ENCODE peak calls at places on chromosomes 6 and 20, in four cellular contexts. N is PC-3, Q is mesenchymal stem cell, X is H9. V is an unnamed sample.
A peak's percentile ranks its signal among the peaks of the same experiment; 100 is the strongest.

GRCh38 chr6:20771427-20771826 is 237.2 kb downstream of the CDKAL1 start:
- DNase-seq in N (no peak), Q (no peak), X (peak; percentile 50), V (no peak)

GRCh38 chr6:14784596-14785360 is 461.1 kb upstream of the JARID2 start:
- DNase-seq in Q (peak; percentile 55), N (no peak), X (peak; percentile 87), V (no peak)

GRCh38 chr20:44702776-44703175 is 12.4 kb upstream of the CCN5 start:
- DNase-seq in X (no peak), Q (peak; percentile 95), N (no peak), V (peak; percentile 89)

GRCh38 chr6:85670573-85670972 is 27.9 kb upstream of the SYNCRIP start:
- DNase-seq in X (no peak), Q (peak; percentile 48), N (peak; percentile 38), V (peak; percentile 36)

GRCh38 chr6:34035161-34035560 is 110.7 kb downstream of the GRM4 start:
- DNase-seq in Q (no peak), X (no peak), N (no peak), V (no peak)

GRCh38 chr6:115838763-115839401 is 221.8 kb downstream of the FRK start:
- DNase-seq in Q (peak; percentile 39), N (peak; percentile 66), X (peak; percentile 62), V (peak; percentile 59)

GRCh38 chr6:75727206-75727605 is 21.8 kb upstream of the MYO6 start:
- DNase-seq in Q (no peak), N (no peak), X (no peak), V (no peak)

GRCh38 chr20:45111799-45112471 is 3.0 kb downstream of the WFDC5 start:
- DNase-seq in N (peak; percentile 45), X (peak; percentile 58), Q (peak; percentile 21), V (peak; percentile 29)

GRCh38 chr20:51020657-51021056 is 2.2 kb downstream of the KCNG1 start:
- DNase-seq in X (peak; percentile 58), Q (no peak), N (no peak), V (no peak)

GRCh38 chr6:15974817-15975216 is 154.1 kb upstream of the MYLIP start:
- DNase-seq in Q (no peak), X (no peak), N (no peak), V (no peak)

GRCh38 chr6:15980801-15981200 is 148.1 kb upstream of the MYLIP start:
- DNase-seq in N (no peak), Q (no peak), X (no peak), V (no peak)

GRCh38 chr6:15978426-15978825 is 150.5 kb upstream of the MYLIP start:
- DNase-seq in Q (no peak), N (no peak), X (no peak), V (no peak)

GRCh38 chr6:15981956-15982355 is 146.9 kb upstream of the MYLIP start:
- DNase-seq in N (no peak), X (no peak), Q (no peak), V (no peak)

GRCh38 chr6:15977050-15977449 is 151.8 kb upstream of the MYLIP start:
- DNase-seq in X (no peak), Q (no peak), N (no peak), V (no peak)
- H3K4me2 ChIP-seq in X (no peak overlapping the region), Q (no peak overlapping the region), N (no peak overlapping the region), V (no peak overlapping the region)

DNA sequence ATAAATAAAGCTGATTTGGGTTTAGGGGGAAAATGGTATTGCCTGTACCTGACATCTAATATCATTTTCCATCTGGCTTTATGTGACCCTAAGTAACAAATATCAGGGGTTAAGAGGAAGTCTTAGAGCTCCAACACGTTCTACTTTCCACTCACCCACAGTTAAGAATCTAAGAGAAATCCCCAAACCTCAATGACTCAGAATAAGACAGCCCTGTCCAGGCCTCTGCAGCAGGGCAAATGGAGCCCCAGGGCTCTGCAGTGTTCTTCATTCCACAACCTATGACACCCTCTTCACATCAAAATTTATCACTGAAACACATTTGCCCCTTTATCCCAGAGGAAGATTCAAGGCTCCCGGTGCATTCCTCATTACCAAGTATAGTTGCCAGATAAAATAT is 20.3 kb upstream of the TENT5A start:
- DNase-seq in N (peak; percentile 70), X (no peak), Q (peak; percentile 76), V (peak; percentile 87)
- H2AFZ ChIP-seq in N (no peak overlapping the region), X (no peak overlapping the region), Q (no peak overlapping the region), V (no peak overlapping the region)

GRCh38 chr20:48360338-48360698 is 467.5 kb downstream of the PREX1 start:
- DNase-seq in Q (no peak), X (no peak), N (no peak), V (no peak)

GRCh38 chr20:48354320-48355263 is 473.2 kb downstream of the PREX1 start:
- DNase-seq in N (no peak), Q (no peak), X (no peak), V (no peak)

GRCh38 chr20:48357714-48358113 is 470.1 kb downstream of the PREX1 start:
- DNase-seq in X (no peak), N (no peak), Q (no peak), V (no peak)

GRCh38 chr20:48359692-48360337 is 468.0 kb downstream of the PREX1 start:
- DNase-seq in X (no peak), Q (no peak), N (no peak), V (no peak)

DNA sequence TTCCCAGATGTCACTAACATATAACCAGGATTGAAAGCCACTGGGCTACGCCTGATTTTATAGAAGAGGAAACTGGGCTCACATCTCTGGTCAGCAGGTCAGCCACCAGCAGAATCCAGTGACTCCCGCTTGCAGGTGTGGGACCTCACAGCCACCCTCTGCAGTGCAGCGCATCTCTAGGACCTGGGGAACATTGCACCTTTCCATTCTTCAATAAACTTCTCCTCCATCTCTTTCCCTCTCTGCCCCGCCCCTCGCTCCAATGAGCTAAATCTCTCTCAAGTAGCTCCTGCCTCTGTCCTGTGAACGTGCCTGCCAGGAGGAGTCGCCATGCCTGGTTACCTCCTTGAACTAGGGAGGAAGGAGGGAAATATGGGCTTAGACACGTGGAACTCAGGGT is 469.6 kb downstream of the PREX1 start:
- DNase-seq in X (no peak), Q (no peak), N (no peak), V (no peak)
- H3K4me2 ChIP-seq in X (no peak overlapping the region), Q (no peak overlapping the region), N (no peak overlapping the region), V (no peak overlapping the region)

DNA sequence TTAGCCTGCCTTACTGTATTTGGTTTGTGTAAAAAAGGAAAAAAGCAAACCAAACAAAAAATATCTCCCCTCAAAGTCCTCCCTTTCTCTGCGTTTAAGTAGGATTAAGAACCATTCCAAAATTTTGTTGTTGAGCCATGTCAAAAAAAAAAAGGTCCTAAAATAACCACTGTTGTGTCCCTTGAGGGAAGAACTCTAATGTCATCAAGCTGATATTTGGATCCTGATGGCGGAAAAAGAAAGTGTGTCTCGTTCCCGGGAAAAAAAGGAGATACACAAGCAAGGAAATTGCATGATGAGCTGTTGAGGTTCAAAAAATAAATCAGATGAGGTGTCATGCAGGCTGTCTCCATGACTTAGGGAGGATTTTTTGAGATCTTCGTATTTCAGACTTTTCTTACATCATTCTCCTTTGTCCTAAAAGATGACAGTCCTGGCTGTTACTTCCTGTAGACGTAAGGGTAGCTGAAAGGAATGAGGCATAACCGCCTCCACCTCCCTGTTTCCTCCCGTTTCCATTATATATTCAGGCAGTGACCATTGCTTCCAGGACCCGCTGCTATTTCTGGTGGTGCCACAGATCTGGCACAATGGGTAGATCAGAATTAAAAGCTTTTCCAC is 117.4 kb upstream of the TNFAIP3 start:
- DNase-seq in N (no peak), X (no peak), Q (no peak), V (peak; percentile 65)
- H2AFZ ChIP-seq in N (no peak overlapping the region), X (no peak overlapping the region), Q (no peak overlapping the region), V (peak overlapping the region; percentile 92)

DNA sequence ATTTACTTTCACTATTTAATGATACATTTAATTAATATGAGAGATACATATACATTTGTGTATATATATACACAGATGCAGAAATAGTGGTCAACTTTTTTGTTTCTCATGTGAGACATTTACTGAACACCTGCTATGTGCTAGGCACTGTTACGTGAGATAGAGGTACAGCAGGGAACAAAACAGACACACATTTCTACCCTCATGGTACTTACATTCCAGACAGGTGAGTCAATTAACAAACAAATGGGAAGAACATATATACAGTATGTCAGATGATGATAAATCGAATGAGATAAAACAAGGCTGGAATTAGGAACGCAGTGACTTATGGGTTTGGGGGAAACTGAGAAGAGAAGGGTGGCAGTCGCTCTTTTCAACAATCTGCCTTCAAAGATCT is 5.1 kb downstream of the TFB1M start:
- DNase-seq in N (peak; percentile 32), Q (peak; percentile 18), X (no peak), V (no peak)
- H3K4me2 ChIP-seq in N (no peak overlapping the region), Q (no peak overlapping the region), X (no peak overlapping the region), V (no peak overlapping the region)

GRCh38 chr6:138420356-138420755 is 16.3 kb downstream of the HEBP2 start:
- DNase-seq in Q (no peak), N (no peak), X (no peak), V (no peak)

GRCh38 chr6:138417493-138418117 is 13.6 kb downstream of the HEBP2 start:
- DNase-seq in Q (no peak), N (no peak), X (no peak), V (no peak)

GRCh38 chr6:138416201-138416600 is 12.2 kb downstream of the HEBP2 start:
- DNase-seq in N (no peak), X (no peak), Q (no peak), V (no peak)

GRCh38 chr6:138419766-138420165 is 15.7 kb downstream of the HEBP2 start:
- DNase-seq in N (no peak), X (no peak), Q (no peak), V (no peak)

GRCh38 chr6:138418118-138418742 is 14.2 kb downstream of the HEBP2 start:
- DNase-seq in Q (no peak), X (no peak), N (no peak), V (no peak)
- H2AFZ ChIP-seq in Q (no peak overlapping the region), X (no peak overlapping the region), N (no peak overlapping the region), V (no peak overlapping the region)

DNA sequence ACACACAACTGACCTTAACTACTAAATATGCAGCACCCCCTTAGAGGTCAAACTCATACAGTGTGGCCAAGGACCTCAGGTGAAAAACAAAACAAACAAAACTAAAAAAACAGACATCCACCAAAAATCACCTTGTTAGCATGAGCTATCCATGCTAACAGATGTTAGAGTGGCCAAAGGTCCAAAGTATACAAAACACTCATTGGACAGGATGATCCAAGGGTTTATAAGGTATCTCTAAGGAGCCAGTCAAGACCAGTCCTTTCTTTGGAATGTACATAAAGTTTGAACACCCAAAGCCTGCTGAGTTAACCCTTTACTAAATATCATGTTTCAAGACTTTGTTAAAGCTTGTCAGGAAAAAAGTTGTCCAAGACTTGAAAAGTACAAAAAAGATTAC is 35.8 kb downstream of the THEMIS start:
- DNase-seq in X (no peak), N (no peak), Q (no peak), V (no peak)
- H3K4me2 ChIP-seq in X (no peak overlapping the region), N (no peak overlapping the region), Q (no peak overlapping the region), V (no peak overlapping the region)

DNA sequence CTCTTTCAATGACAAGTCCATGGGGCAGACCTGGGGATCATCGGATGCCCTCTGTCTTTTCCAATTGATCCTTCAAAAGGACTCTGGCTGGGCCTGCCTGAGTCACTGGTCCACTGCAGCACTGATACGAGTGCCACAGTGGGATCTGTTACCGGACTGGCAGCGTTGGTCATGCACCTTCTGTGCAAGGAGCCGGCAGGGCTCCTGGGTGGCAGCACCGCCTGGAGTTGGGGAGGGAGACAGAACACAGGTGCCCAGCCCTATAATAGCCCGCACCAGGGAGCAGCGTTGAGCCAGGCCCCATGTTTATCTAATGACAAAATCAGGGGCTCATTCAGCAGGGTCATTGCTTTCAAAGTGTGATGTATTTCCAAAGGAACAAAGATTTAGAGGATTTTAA is 64.2 kb upstream of the NXT1 start:
- DNase-seq in X (no peak), N (no peak), Q (no peak), V (no peak)
- H2AFZ ChIP-seq in X (no peak overlapping the region), N (no peak overlapping the region), Q (no peak overlapping the region), V (no peak overlapping the region)

V was measured in GM23248.